ENCODE peak calls at places on chromosomes 12 and 14, in six cellular contexts. One of them, this sample, is unnamed.

GRCh38 chr12:1865284-1865866 is 45.0 kb downstream of the LRTM2 start:
- DNase-seq in heart left ventricle: no peak
- DNase-seq in skeletal muscle cell: no peak
- DNase-seq in HEK293T: no peak
- DNase-seq in NCI-H345: no peak
- DNase-seq in SK-N-SH: no peak
- DNase-seq in this sample: no peak

GRCh38 chr14:102481791-102482238 is 27.8 kb downstream of the ANKRD9 start:
- DNase-seq in heart left ventricle: no peak
- DNase-seq in skeletal muscle cell: no peak
- DNase-seq in HEK293T: no peak
- DNase-seq in NCI-H345: no peak
- DNase-seq in SK-N-SH: no peak
- DNase-seq in this sample: no peak

GRCh38 chr12:81208193-81208946 is 130.5 kb downstream of the ACSS3 start:
- DNase-seq in heart left ventricle: no peak
- DNase-seq in skeletal muscle cell: peak
- DNase-seq in HEK293T: peak
- DNase-seq in NCI-H345: peak
- DNase-seq in SK-N-SH: no peak
- DNase-seq in this sample: no peak

GRCh38 chr12:113298861-113299545 is 35.9 kb downstream of the SLC8B1 start:
- DNase-seq in heart left ventricle: peak
- DNase-seq in skeletal muscle cell: no peak
- DNase-seq in HEK293T: no peak
- DNase-seq in NCI-H345: no peak
- DNase-seq in SK-N-SH: no peak
- DNase-seq in this sample: peak

GRCh38 chr14:68394113-68394718 is 398.7 kb downstream of the ZFP36L1 start:
- DNase-seq in heart left ventricle: no peak
- DNase-seq in skeletal muscle cell: no peak
- DNase-seq in HEK293T: no peak
- DNase-seq in NCI-H345: no peak
- DNase-seq in SK-N-SH: no peak
- DNase-seq in this sample: no peak

GRCh38 chr12:93148412-93148811 is 219.3 kb upstream of the EEA1 start:
- DNase-seq in heart left ventricle: no peak
- DNase-seq in skeletal muscle cell: no peak
- DNase-seq in HEK293T: no peak
- DNase-seq in NCI-H345: no peak
- DNase-seq in SK-N-SH: no peak
- DNase-seq in this sample: no peak

GRCh38 chr14:56309198-56309597 is 191.0 kb downstream of the PELI2 start:
- DNase-seq in heart left ventricle: no peak
- DNase-seq in skeletal muscle cell: no peak
- DNase-seq in HEK293T: no peak
- DNase-seq in NCI-H345: no peak
- DNase-seq in SK-N-SH: no peak
- DNase-seq in this sample: no peak

GRCh38 chr12:76952995-76953394 is 74.2 kb upstream of the CSRP2 start:
- DNase-seq in heart left ventricle: no peak
- DNase-seq in skeletal muscle cell: no peak
- DNase-seq in HEK293T: no peak
- DNase-seq in NCI-H345: peak
- DNase-seq in SK-N-SH: peak
- DNase-seq in this sample: no peak

GRCh38 chr12:28866715-28867503 is 282.2 kb upstream of the FAR2 start:
- DNase-seq in heart left ventricle: no peak
- DNase-seq in skeletal muscle cell: no peak
- DNase-seq in HEK293T: no peak
- DNase-seq in NCI-H345: no peak
- DNase-seq in SK-N-SH: no peak
- DNase-seq in this sample: no peak

GRCh38 chr12:20368653-20369163 is 371 bp downstream of the PDE3A start:
- DNase-seq in heart left ventricle: peak
- DNase-seq in skeletal muscle cell: peak
- DNase-seq in HEK293T: peak
- DNase-seq in NCI-H345: peak
- DNase-seq in SK-N-SH: peak
- DNase-seq in this sample: no peak